ENCODE peak calls at places on chromosomes 7 and 10, in six cellular contexts. Y is neural progenitor cell, J is tibial artery, X is lung, U is colonic mucosa, R is H9. A is an unnamed sample.

GRCh38 chr7:146902728-146903127 is 786.1 kb downstream of the CNTNAP2 start:
- DNase-seq in X (no peak), Y (no peak), J (no peak), U (no peak), R (no peak), A (no peak)

GRCh38 chr10:132518572-132519381 is 18.8 kb upstream of the INPP5A start:
- DNase-seq in Y (peak), X (peak), U (peak), J (peak), R (peak), A (peak)

GRCh38 chr7:129199406-129199805 is 11.0 kb downstream of the SMO start:
- DNase-seq in R (no peak), U (no peak), Y (no peak), J (no peak), X (no peak), A (no peak)

GRCh38 chr7:129283938-129284337 is 59.1 kb downstream of the AHCYL2 start:
- DNase-seq in Y (no peak), U (no peak), R (no peak), J (no peak), X (no peak), A (no peak)

GRCh38 chr10:66773418-66773817 is 152.4 kb upstream of the LRRTM3 start:
- DNase-seq in R (no peak), U (no peak), X (no peak), J (no peak), Y (no peak), A (no peak)

GRCh38 chr7:78912781-78913180 is 540.7 kb downstream of the MAGI2 start:
- DNase-seq in R (no peak), J (no peak), U (no peak), X (no peak), Y (no peak), A (no peak)

GRCh38 chr7:38179719-38180333 is 1.8 kb downstream of the STARD3NL start:
- DNase-seq in J (no peak), Y (no peak), X (no peak), U (no peak), R (no peak), A (no peak)

GRCh38 chr10:114044251-114045070 is 795 bp downstream of the ADRB1 start:
- DNase-seq in U (no peak), X (no peak), J (no peak), Y (peak), R (peak), A (no peak)

GRCh38 chr10:74983383-74983782 is 128.1 kb upstream of the SAMD8 start:
- DNase-seq in U (no peak), Y (no peak), R (no peak), J (no peak), X (no peak), A (no peak)

GRCh38 chr7:138468244-138469123 is 8.4 kb downstream of the TRIM24 start:
- DNase-seq in J (no peak), X (no peak), U (no peak), Y (no peak), R (no peak), A (no peak)

GRCh38 chr10:43892062-43892765 is 243.5 kb upstream of the ZNF32 start:
- DNase-seq in X (no peak), R (peak), J (no peak), Y (no peak), U (no peak), A (no peak)

GRCh38 chr7:4209966-4210365 is 472.1 kb upstream of the FOXK1 start:
- DNase-seq in R (no peak), J (peak), Y (no peak), U (no peak), X (no peak), A (no peak)

GRCh38 chr7:2932761-2933251 is 88.7 kb upstream of the GNA12 start:
- DNase-seq in X (no peak), U (no peak), J (peak), Y (no peak), R (peak), A (no peak)

GRCh38 chr7:98354052-98354451 is 46.8 kb downstream of the BAIAP2L1 start:
- DNase-seq in J (no peak), Y (no peak), X (no peak), U (no peak), R (no peak), A (no peak)

GRCh38 chr7:151351027-151351426 is 9.4 kb downstream of the NUB1 start:
- DNase-seq in U (peak), Y (peak), R (peak), J (no peak), X (no peak), A (no peak)

GRCh38 chr10:132158122-132158741 is 28.5 kb upstream of the DPYSL4 start:
- DNase-seq in R (peak), J (no peak), Y (no peak), X (no peak), U (no peak), A (no peak)

GRCh38 chr10:132113766-132114365 is 48.1 kb downstream of the JAKMIP3 start:
- DNase-seq in R (no peak), U (no peak), Y (no peak), X (no peak), J (peak), A (peak)

GRCh38 chr10:110216942-110217341 is 9.5 kb downstream of the MXI1 start:
- DNase-seq in R (no peak), J (no peak), U (no peak), Y (no peak), X (no peak), A (no peak)

GRCh38 chr10:110215751-110216150 is 8.3 kb downstream of the MXI1 start:
- DNase-seq in Y (no peak), U (no peak), R (no peak), X (no peak), J (no peak), A (no peak)

GRCh38 chr10:110216240-110216639 is 8.8 kb downstream of the MXI1 start:
- DNase-seq in J (no peak), X (no peak), R (no peak), Y (no peak), U (no peak), A (no peak)

GRCh38 chr10:110214380-110214826 is 7.0 kb downstream of the MXI1 start:
- DNase-seq in U (no peak), Y (no peak), R (no peak), J (peak), X (no peak), A (no peak)

GRCh38 chr10:110215286-110215685 is 7.9 kb downstream of the MXI1 start:
- DNase-seq in U (no peak), J (no peak), R (no peak), Y (no peak), X (no peak), A (no peak)
- H3K27ac ChIP-seq in U (peak), J (peak), R (no peak), Y (no peak), X (no peak), A (peak)

GRCh38 chr7:55533050-55533728 is 39.1 kb downstream of the VOPP1 start:
- DNase-seq in R (no peak), Y (no peak), X (no peak), J (no peak), U (no peak), A (no peak)
- H3K27ac ChIP-seq in R (no peak), Y (no peak), X (peak), J (peak), U (peak), A (no peak)

DNA sequence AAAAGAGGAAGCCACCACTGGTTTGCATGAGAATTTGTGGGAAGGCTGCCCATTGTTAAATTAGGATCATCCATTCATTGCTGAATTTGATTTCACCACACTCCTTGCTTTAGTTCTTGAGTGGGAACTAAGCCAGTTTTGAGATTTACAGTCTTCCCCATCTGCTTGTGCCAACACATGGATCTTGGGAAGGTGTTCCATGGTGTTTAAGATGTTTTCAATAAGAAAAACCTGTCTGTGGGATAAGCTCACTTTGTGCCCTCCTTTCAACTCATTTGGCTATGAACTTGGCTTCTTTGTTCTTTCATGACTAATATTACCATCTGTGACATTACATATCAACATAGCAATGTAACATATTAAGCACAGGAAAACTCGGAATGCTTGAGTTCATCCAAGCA is 73.2 kb downstream of the INHBA start:
- DNase-seq in R (no peak), J (no peak), U (no peak), X (no peak), Y (no peak), A (no peak)
- H3K27ac ChIP-seq in R (peak), J (no peak), U (no peak), X (no peak), Y (no peak), A (no peak)

DNA sequence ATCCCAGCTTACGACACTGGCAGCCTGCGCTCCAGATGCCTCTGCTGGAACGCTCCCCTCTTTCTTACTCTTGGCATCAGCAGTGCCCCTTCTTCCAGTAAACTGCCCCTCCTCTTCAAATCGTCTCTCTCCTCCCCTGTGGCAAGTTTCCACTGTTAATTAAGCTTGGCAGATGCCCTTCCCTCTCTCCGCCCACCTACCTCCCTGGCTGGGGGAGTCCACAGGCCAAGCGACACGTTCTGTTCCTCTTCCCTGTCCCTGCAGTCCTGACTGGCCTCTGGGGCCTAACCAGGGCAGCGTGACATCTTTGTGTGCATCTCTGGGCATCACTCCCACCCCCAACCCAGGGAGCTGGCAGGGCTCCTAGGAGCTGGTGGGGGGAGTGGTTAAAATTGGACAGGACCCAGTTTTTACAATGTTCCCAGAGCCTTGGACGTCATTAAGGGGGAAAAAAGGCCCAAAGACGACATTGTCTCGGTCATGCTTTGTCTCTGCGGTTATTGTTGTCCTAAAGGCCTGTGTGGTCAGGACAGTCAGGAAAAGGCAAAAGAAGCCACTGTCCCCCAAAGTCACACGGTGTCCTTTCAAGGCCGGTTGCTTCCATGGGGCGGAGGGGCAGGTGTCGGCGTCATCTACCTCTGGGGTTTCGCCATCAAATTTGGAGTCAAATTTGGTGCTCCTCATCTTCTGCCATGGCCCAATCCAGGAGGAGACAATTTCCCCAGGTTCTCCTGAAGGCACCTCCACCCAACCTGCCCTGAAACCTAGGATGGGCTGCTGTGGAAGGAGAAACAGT is 54.2 kb downstream of the DLG5 start:
- DNase-seq in U (no peak), R (no peak), J (no peak), Y (no peak), X (no peak), A (peak)
- H3K27ac ChIP-seq in U (no peak), R (no peak), J (no peak), Y (no peak), X (no peak), A (peak)